ENCODE peak calls at places on chromosomes 16 and 17, in five cellular contexts. Z is T-helper 1 cell, H is H7, E is lower leg skin, B is amniotic stem cell. V is an unnamed sample.

GRCh38 chr17:40058151-40058784 is 4.1 kb upstream of the MED24 start:
- DNase-seq in Z (no peak), H (no peak), B (no peak), E (no peak), V (peak)

GRCh38 chr16:50712568-50712914 is 19.1 kb downstream of the NOD2 start:
- DNase-seq in B (no peak), Z (no peak), H (no peak), E (no peak), V (no peak)

GRCh38 chr16:67555795-67556212 is 6.5 kb upstream of the CTCF start:
- DNase-seq in B (no peak), E (no peak), H (no peak), Z (no peak), V (peak)

GRCh38 chr17:8503807-8504206 is 68.1 kb downstream of the NDEL1 start:
- DNase-seq in E (no peak), B (no peak), H (no peak), Z (no peak), V (no peak)

GRCh38 chr17:83171661-83172060 is 92.3 kb downstream of the METRNL start:
- DNase-seq in E (peak), Z (no peak), B (no peak), H (peak), V (no peak)

GRCh38 chr17:63682441-63682840 is 17.5 kb downstream of the LIMD2 start:
- DNase-seq in H (no peak), Z (no peak), E (no peak), B (no peak), V (no peak)

GRCh38 chr16:20867585-20867984 is 32.6 kb downstream of the DCUN1D3 start:
- DNase-seq in H (no peak), B (no peak), Z (no peak), E (no peak), V (peak)

GRCh38 chr16:1651055-1651454 is 27.0 kb upstream of the JPT2 start:
- DNase-seq in H (no peak), B (no peak), Z (no peak), E (no peak), V (no peak)

GRCh38 chr16:85982563-85982939 is 83.6 kb downstream of the IRF8 start:
- DNase-seq in E (no peak), H (no peak), Z (no peak), B (no peak), V (no peak)

GRCh38 chr16:825298-826061 is 24.9 kb upstream of the GNG13 start:
- DNase-seq in H (peak), B (peak), E (no peak), Z (no peak), V (no peak)

GRCh38 chr16:88649924-88650748 is 717 bp downstream of the CYBA start:
- DNase-seq in B (no peak), E (no peak), Z (no peak), H (peak), V (no peak)

GRCh38 chr17:75878174-75878998 is at the start of gene TRIM47:
- DNase-seq in Z (no peak), B (no peak), E (no peak), H (peak), V (peak)

GRCh38 chr16:24858219-24859041 is 12.7 kb downstream of the SLC5A11 start:
- DNase-seq in E (peak), H (peak), Z (no peak), B (no peak), V (peak)

GRCh38 chr16:72785886-72786285 is 262.0 kb downstream of the ZFHX3 start:
- DNase-seq in H (no peak), E (no peak), Z (no peak), B (no peak), V (no peak)

GRCh38 chr17:27585153-27585681 is 45.8 kb upstream of the LGALS9 start:
- DNase-seq in Z (no peak), E (no peak), B (no peak), H (no peak), V (no peak)

GRCh38 chr17:30000755-30001257 is 59.4 kb downstream of the EFCAB5 start:
- DNase-seq in Z (no peak), E (no peak), B (no peak), H (no peak), V (peak)

GRCh38 chr16:11799509-11800384 is 2.7 kb upstream of the ZC3H7A start:
- DNase-seq in H (no peak), E (no peak), Z (no peak), B (no peak), V (no peak)

GRCh38 chr17:73936908-73937627 is 266.4 kb upstream of the RPL38 start:
- DNase-seq in E (no peak), Z (no peak), H (peak), B (no peak), V (no peak)

GRCh38 chr16:14448874-14449273 is 181.2 kb downstream of the PARN start:
- DNase-seq in B (no peak), Z (no peak), E (no peak), H (no peak), V (no peak)

GRCh38 chr17:18038149-18038850 is 668 bp downstream of the ATPAF2 start:
- DNase-seq in B (no peak), H (peak), E (no peak), Z (no peak), V (no peak)

GRCh38 chr16:19660432-19660831 is 57.6 kb downstream of the KNOP1 start:
- DNase-seq in Z (no peak), E (no peak), B (no peak), H (no peak), V (no peak)

GRCh38 chr16:85227262-85227923 is 115.1 kb upstream of the CIBAR2 start:
- DNase-seq in Z (no peak), B (no peak), H (no peak), E (no peak), V (no peak)

GRCh38 chr17:45087496-45087975 is 26.4 kb downstream of the NMT1 start:
- DNase-seq in E (no peak), B (no peak), Z (no peak), H (no peak), V (no peak)

GRCh38 chr16:88418869-88419268 is 34.2 kb upstream of the ZFPM1 start:
- DNase-seq in B (no peak), E (no peak), H (peak), Z (no peak), V (no peak)